ENCODE peak calls at places on chromosome 2, in seven cellular contexts. A is left ventricle myocardium inferior, B is mesenchymal stem cell, F is neuronal stem cell, D is uterus, Z is right atrium auricular region, L is H9. M is an unnamed sample.

GRCh38 chr2:24485191-24485590 is 5.9 kb upstream of the NCOA1 start:
- DNase-seq in A (no peak), B (no peak), F (no peak), D (no peak), Z (no peak), L (no peak), M (no peak)

GRCh38 chr2:205175831-205176230 is 506.5 kb upstream of the NRP2 start:
- DNase-seq in A (no peak), B (no peak), F (no peak), D (no peak), Z (no peak), L (no peak), M (no peak)

GRCh38 chr2:27184115-27184514 is 27.7 kb upstream of the ATRAID start:
- DNase-seq in A (no peak), B (peak; percentile 59), F (no peak), D (peak; percentile 49), Z (peak; percentile 83), L (no peak), M (no peak)

GRCh38 chr2:23900927-23901322 is 26.0 kb downstream of the ATAD2B start:
- DNase-seq in A (no peak), B (peak; percentile 90), F (no peak), D (no peak), Z (no peak), L (no peak), M (no peak)

GRCh38 chr2:198004921-198005829 is 200.8 kb downstream of the PLCL1 start:
- DNase-seq in A (peak; percentile 22), B (no peak), F (no peak), D (no peak), Z (no peak), L (no peak), M (peak; percentile 19)

GRCh38 chr2:48183991-48184390 is 277.7 kb upstream of the FBXO11 start:
- DNase-seq in A (no peak), B (no peak), F (no peak), D (no peak), Z (no peak), L (no peak), M (no peak)

GRCh38 chr2:240204431-240205276 is 64.2 kb upstream of the OTOS start:
- DNase-seq in A (peak; percentile 34), B (no peak), F (no peak), D (no peak), Z (no peak), L (no peak), M (no peak)

GRCh38 chr2:207143474-207144190 is 22.1 kb downstream of the KLF7 start:
- DNase-seq in A (peak; percentile 83), B (peak; percentile 89), F (no peak), D (peak; percentile 72), Z (peak; percentile 94), L (peak; percentile 34), M (peak; percentile 59)

GRCh38 chr2:172335731-172336130 is 91.7 kb upstream of the ITGA6 start:
- DNase-seq in A (no peak), B (no peak), F (no peak), D (no peak), Z (no peak), L (no peak), M (peak; percentile 62)

GRCh38 chr2:164773635-164774034 is 68.0 kb downstream of the COBLL1 start:
- DNase-seq in A (no peak), B (no peak), F (no peak), D (no peak), Z (no peak), L (no peak), M (no peak)

GRCh38 chr2:215601990-215602721 is 166.3 kb upstream of the FN1 start:
- DNase-seq in A (no peak), B (no peak), F (no peak), D (no peak), Z (no peak), L (no peak), M (no peak)

GRCh38 chr2:145755019-145755837 is 1235.3 kb upstream of the ZEB2 start:
- DNase-seq in A (no peak), B (no peak), F (no peak), D (no peak), Z (no peak), L (no peak), M (no peak)

DNA sequence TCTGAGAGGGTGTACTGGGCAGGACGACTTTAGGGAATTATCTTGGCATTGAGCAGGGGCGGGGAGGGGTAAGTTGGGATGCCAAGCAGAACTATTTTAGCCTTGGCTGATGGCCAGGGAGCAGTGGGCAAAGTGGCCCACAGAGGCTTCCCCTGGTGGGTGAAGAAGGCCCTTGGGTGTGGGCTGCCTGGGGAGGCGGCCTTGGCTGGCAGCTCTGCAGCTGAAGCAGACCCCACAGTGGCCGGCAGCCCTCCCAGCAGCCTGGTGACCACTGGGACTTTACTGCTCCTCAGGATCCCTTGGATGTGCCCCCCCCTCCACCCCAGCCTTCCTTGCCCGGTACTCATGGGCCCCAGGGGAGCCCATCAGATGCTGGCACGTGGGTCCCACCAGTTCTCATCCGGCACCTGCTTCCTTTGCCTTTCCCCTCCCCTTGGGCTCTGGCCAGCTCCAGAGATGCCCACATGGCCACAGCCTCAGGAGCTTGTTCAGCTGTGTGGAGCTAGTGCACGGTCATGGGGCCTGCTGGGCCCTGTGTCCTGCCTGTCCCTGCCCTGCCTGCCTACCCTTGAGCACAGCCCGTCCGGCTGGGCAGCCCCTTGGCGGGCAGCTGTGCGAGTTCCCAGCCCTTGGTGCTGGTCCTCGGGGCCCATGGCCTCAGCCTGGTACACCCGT is 122.1 kb upstream of the HS6ST1 start:
- DNase-seq in A (no peak), B (no peak), F (no peak), D (no peak), Z (peak; percentile 53), L (peak; percentile 25), M (no peak)
- H3K4me1 ChIP-seq in A (peaks cover 62% of the 10 kb centered on the region), B (no peaks in the 10 kb centered on the region), F (no peaks in the 10 kb centered on the region), D (no peaks in the 10 kb centered on the region), Z (no peaks in the 10 kb centered on the region), L (peaks cover 3% of the 10 kb centered on the region), M (peaks cover 12% of the 10 kb centered on the region)

DNA sequence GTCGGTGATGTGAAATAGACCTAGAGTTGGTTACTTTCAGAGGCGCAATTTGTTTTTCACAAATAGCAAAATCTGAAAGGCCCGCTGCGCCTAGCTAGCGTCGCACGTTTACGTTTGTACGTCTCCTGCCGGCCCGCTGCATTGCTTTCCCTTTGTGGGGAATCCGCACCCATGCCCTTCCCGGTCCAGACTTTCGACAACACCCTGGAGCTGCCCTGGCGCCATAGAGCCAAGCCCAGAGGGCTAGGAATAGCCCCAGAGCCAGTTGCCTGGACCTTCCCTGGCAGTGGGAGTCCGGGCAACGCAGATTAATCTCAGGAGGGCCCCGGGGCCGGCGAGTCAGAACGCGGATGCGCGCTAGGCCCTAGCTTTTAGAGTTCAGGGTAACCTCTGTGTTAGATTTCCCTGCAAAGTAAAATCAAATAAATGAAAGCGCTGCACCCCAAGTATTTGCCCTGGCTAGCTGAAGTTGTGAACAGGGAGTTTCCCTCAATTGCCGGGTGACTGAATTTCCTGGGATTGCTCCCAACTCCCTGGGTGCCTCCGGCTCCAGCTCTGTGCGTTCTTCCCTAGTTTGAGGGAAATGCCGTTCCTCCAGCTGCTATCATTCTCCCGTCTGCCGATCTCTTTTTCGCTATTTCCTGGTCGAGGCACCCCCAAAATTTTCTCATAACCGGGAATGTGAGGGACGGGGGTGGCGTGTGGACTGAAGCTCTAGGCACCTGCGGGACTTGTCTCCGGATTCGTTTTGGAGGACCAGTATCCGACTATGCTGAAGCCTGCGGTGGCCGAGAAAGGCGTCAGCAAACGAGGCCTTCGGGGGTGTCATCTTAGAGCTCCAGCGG is 1.2 kb upstream of the EN1 start:
- DNase-seq in A (no peak), B (no peak), F (peak; percentile 32), D (no peak), Z (peak; percentile 52), L (peak; percentile 70), M (no peak)
- H3K9me3 ChIP-seq in A (no peaks in the 10 kb centered on the region), B (no peaks in the 10 kb centered on the region), F (peaks cover 2% of the 10 kb centered on the region), D (no peaks in the 10 kb centered on the region), Z (no peaks in the 10 kb centered on the region), L (no peaks in the 10 kb centered on the region), M (no peaks in the 10 kb centered on the region)

GRCh38 chr2:69689466-69689865 is 45.9 kb upstream of the AAK1 start:
- DNase-seq in A (no peak), B (no peak), F (no peak), D (no peak), Z (no peak), L (no peak), M (no peak)

GRCh38 chr2:69685321-69686048 is 41.9 kb upstream of the AAK1 start:
- DNase-seq in A (no peak), B (no peak), F (no peak), D (no peak), Z (no peak), L (no peak), M (no peak)

GRCh38 chr2:69689969-69690368 is 46.4 kb upstream of the AAK1 start:
- DNase-seq in A (no peak), B (no peak), F (no peak), D (no peak), Z (no peak), L (no peak), M (no peak)

GRCh38 chr2:69686855-69687254 is 43.3 kb upstream of the AAK1 start:
- DNase-seq in A (no peak), B (no peak), F (no peak), D (peak; percentile 24), Z (no peak), L (no peak), M (no peak)

DNA sequence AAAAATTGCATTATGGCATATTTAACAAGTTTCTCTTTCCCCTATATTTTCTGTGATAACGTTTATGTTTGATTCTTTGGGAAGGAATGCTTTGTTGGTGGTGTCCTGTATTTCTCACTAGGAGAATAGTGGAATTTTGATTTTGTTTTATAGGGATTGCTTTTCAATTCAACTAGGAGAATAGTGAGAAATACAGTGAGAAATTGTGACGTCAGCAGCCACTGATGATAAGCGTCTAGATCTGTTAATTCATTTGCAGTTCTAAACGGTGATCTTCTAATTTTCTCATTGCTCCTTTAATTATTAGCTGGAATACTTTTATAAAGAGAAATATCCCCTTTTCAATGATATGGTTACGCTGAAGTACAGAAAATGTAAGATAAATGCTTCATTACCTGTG is 44.7 kb upstream of the AAK1 start:
- DNase-seq in A (no peak), B (no peak), F (no peak), D (no peak), Z (no peak), L (no peak), M (no peak)
- H3K4me1 ChIP-seq in A (peaks cover 22% of the 10 kb centered on the region), B (peaks cover 2% of the 10 kb centered on the region), F (no peaks in the 10 kb centered on the region), D (no peaks in the 10 kb centered on the region), Z (no peaks in the 10 kb centered on the region), L (no peaks in the 10 kb centered on the region), M (no peaks in the 10 kb centered on the region)

GRCh38 chr2:176121377-176122111 is 975 bp upstream of the HOXD9 start:
- DNase-seq in A (no peak), B (no peak), F (no peak), D (peak; percentile 24), Z (no peak), L (peak; percentile 55), M (peak; percentile 30)
- H3K9me3 ChIP-seq in A (no peaks in the 10 kb centered on the region), B (no peaks in the 10 kb centered on the region), F (peaks cover 7% of the 10 kb centered on the region), D (no peaks in the 10 kb centered on the region), Z (no peaks in the 10 kb centered on the region), L (no peaks in the 10 kb centered on the region), M (no peaks in the 10 kb centered on the region)

DNA sequence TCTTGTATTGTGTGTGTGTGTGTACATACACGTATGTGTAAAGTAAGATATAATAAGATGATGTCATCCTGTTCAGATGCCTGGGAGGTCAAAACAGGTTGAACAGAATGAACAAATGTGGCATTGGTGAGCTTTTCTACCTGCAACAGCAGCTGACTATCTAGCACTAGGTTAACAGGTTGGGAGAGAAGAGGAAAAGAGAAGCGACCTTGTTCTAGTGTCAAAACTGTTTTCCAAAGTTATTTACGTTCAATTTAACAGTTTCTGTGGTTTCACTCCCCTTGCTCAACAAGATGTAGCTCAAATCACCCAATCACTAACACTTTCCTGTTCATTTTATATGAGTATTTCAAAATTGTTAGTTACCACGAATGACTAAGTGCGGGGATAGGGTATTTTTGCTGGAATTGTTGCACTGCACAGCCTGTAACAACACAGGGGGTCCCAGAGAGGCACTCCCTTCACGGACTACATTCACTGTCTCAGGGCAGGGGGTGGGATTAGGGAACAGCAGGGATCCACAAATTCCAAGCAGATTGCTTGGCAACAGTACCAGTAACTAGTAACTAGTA is 67.5 kb upstream of the DTNB start:
- DNase-seq in A (no peak), B (no peak), F (peak; percentile 35), D (no peak), Z (no peak), L (no peak), M (no peak)
- H3K4me1 ChIP-seq in A (peaks cover 25% of the 10 kb centered on the region), B (peaks cover 9% of the 10 kb centered on the region), F (peaks cover 14% of the 10 kb centered on the region), D (no peaks in the 10 kb centered on the region), Z (no peaks in the 10 kb centered on the region), L (no peaks in the 10 kb centered on the region), M (no peaks in the 10 kb centered on the region)